ENCODE peak calls at places on chromosomes 16 and 17, in seven cellular contexts. H, M, P, F, I, D and Z are unnamed samples.

GRCh38 chr17:33234930-33235685 is 58.0 kb downstream of the ASIC2 start:
- DNase-seq in H (peak; percentile 79), M (no peak), P (peak; percentile 54), F (no peak), I (peak; percentile 79), D (peak; percentile 93), Z (peak; percentile 83)

GRCh38 chr16:88524274-88524972 is 45.8 kb upstream of the ZC3H18 start:
- DNase-seq in H (no peak), M (no peak), P (no peak), F (no peak), I (no peak), D (no peak), Z (no peak)

GRCh38 chr17:79835953-79836951 is 3.0 kb downstream of the CBX4 start:
- DNase-seq in H (no peak), M (peak; percentile 10), P (no peak), F (peak; percentile 93), I (no peak), D (peak; percentile 40), Z (no peak)

GRCh38 chr17:12256380-12256995 is 235.8 kb downstream of the MAP2K4 start:
- DNase-seq in H (peak; percentile 56), M (peak; percentile 5), P (no peak), F (no peak), I (peak; percentile 55), D (peak; percentile 29), Z (peak; percentile 66)

GRCh38 chr17:36675786-36676185 is 74.4 kb downstream of the MRM1 start:
- DNase-seq in H (no peak), M (no peak), P (no peak), F (no peak), I (no peak), D (no peak), Z (no peak)

GRCh38 chr16:88706965-88707871 is 915 bp downstream of the CTU2 start:
- DNase-seq in H (no peak), M (no peak), P (no peak), F (no peak), I (no peak), D (no peak), Z (peak; percentile 24)

GRCh38 chr17:5526821-5527598 is 40.6 kb downstream of the MIS12 start:
- DNase-seq in H (peak; percentile 91), M (peak; percentile 48), P (peak; percentile 67), F (peak; percentile 34), I (peak; percentile 90), D (peak; percentile 95), Z (peak; percentile 98)

GRCh38 chr17:57859601-57860413 is 10.0 kb upstream of the MRPS23 start:
- DNase-seq in H (no peak), M (no peak), P (no peak), F (no peak), I (no peak), D (no peak), Z (no peak)

GRCh38 chr17:31058958-31059357 is 35.8 kb upstream of the NF1 start:
- DNase-seq in H (no peak), M (no peak), P (no peak), F (no peak), I (no peak), D (no peak), Z (no peak)

GRCh38 chr16:59573528-59574271 is 839.6 kb upstream of the GOT2 start:
- DNase-seq in H (peak; percentile 64), M (no peak), P (no peak), F (no peak), I (peak; percentile 35), D (no peak), Z (peak; percentile 81)

GRCh38 chr17:29617125-29617480 is 5.6 kb downstream of the CORO6 start:
- DNase-seq in H (no peak), M (peak; percentile 80), P (peak; percentile 72), F (peak; percentile 88), I (peak; percentile 84), D (peak; percentile 74), Z (peak; percentile 52)

GRCh38 chr17:10742431-10742830 is 12.6 kb upstream of the TMEM220 start:
- DNase-seq in H (no peak), M (no peak), P (no peak), F (no peak), I (no peak), D (no peak), Z (no peak)

GRCh38 chr17:80826955-80827645 is 164.5 kb upstream of the CHMP6 start:
- DNase-seq in H (peak; percentile 93), M (no peak), P (no peak), F (no peak), I (peak; percentile 77), D (peak; percentile 96), Z (peak; percentile 98)

GRCh38 chr17:51676691-51677487 is 416.5 kb downstream of the UTP18 start:
- DNase-seq in H (no peak), M (no peak), P (no peak), F (no peak), I (no peak), D (no peak), Z (no peak)

GRCh38 chr17:17698371-17698770 is 17.1 kb downstream of the RAI1 start:
- DNase-seq in H (no peak), M (no peak), P (no peak), F (no peak), I (no peak), D (no peak), Z (no peak)

GRCh38 chr17:37134050-37134449 is 185.3 kb downstream of the AATF start:
- DNase-seq in H (no peak), M (no peak), P (no peak), F (no peak), I (no peak), D (no peak), Z (no peak)

DNA sequence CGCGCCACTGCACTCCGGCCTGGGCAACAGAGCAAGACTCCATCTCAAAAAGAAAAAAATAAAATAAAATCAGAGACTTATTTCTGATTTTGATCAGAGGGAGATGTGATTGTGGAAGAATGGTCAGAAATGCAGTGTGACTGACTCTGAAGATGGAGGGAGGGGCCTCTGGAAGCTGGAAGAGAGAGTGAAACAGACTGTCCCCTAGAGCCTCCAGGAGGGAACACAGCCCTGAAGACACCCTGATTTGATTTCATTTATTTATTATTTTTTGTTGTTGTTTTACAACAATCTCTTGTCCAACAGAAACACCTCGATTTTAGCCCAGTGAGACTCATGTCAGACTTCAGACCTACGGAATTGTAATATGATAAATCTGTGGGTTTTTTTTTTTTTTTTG is 26.1 kb downstream of the BCL7C start:
- DNase-seq in H (no peak), M (no peak), P (no peak), F (no peak), I (peak; percentile 43), D (no peak), Z (peak; percentile 19)
- TF ChIP-seq CTCF in H (peak; percentile 18), M (peak; percentile 41), P (no peak), F (no peak), I (no peak), D (no peak), Z (peak; percentile 31)

GRCh38 chr16:50747206-50747956 is 5.5 kb downstream of the CYLD start:
- DNase-seq in H (no peak), M (no peak), P (no peak), F (no peak), I (no peak), D (no peak), Z (no peak)
- TF ChIP-seq CTCF in H (peak; percentile 26), M (peak; percentile 59), P (peak; percentile 45), F (no peak), I (no peak), D (peak; percentile 18), Z (peak; percentile 61)

GRCh38 chr17:74918906-74919305 is 4.1 kb downstream of the USH1G start:
- DNase-seq in H (no peak), M (no peak), P (no peak), F (no peak), I (no peak), D (no peak), Z (no peak)

GRCh38 chr17:74921045-74921681 is 1.9 kb downstream of the USH1G start:
- DNase-seq in H (no peak), M (no peak), P (no peak), F (no peak), I (no peak), D (no peak), Z (no peak)

GRCh38 chr17:74920679-74921044 is 2.4 kb downstream of the USH1G start:
- DNase-seq in H (no peak), M (no peak), P (no peak), F (no peak), I (no peak), D (no peak), Z (no peak)

GRCh38 chr17:74920306-74920620 is 2.8 kb downstream of the USH1G start:
- DNase-seq in H (no peak), M (no peak), P (no peak), F (no peak), I (no peak), D (no peak), Z (no peak)

DNA sequence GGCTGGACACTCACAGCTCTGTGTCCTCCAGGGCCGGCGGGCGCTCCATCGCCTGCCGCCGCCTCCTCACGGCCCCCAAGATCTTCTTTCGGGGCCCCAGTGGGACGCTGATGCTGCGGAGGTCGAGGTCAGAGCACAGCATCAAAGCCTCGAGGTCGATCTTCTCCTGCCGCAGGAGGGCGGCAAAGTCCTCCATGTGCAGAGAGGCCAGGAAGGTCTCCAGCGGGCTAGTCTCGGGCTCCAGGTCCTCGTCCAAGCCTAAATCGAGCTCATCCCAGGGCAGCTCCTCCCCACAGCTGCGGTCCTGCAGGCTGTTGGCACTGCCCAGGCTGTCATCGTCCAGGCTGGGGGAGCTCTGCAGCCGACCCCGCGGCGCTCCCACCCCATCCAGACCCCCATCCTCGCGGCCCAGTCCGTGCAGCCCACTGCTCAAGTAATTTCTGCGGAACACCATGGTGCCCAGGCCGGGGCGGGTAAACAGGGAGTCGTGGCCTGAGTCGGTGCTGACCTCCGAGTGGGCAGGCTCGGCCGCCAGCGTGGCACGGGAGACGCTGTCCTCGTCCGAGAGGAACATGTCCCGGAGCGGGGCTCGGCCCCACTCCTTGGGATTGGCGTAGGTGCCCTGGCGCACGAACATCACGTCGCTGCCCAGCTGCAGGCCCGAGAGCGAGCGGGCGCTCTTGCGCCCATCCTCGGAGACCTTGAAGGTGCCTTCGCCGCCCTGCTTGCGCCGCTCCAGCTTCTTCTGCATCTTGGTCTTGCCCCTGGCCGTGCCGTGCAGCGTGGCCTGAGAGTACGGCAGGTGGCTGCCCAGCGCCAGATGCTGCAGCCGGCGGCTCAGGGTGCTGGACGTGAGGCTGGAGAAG is 3.4 kb downstream of the USH1G start:
- DNase-seq in H (no peak), M (no peak), P (no peak), F (peak; percentile 43), I (peak; percentile 94), D (no peak), Z (no peak)
- TF ChIP-seq CTCF in H (peak; percentile 41), M (peak; percentile 27), P (peak; percentile 46), F (no peak), I (peak; percentile 64), D (no peak), Z (no peak)

DNA sequence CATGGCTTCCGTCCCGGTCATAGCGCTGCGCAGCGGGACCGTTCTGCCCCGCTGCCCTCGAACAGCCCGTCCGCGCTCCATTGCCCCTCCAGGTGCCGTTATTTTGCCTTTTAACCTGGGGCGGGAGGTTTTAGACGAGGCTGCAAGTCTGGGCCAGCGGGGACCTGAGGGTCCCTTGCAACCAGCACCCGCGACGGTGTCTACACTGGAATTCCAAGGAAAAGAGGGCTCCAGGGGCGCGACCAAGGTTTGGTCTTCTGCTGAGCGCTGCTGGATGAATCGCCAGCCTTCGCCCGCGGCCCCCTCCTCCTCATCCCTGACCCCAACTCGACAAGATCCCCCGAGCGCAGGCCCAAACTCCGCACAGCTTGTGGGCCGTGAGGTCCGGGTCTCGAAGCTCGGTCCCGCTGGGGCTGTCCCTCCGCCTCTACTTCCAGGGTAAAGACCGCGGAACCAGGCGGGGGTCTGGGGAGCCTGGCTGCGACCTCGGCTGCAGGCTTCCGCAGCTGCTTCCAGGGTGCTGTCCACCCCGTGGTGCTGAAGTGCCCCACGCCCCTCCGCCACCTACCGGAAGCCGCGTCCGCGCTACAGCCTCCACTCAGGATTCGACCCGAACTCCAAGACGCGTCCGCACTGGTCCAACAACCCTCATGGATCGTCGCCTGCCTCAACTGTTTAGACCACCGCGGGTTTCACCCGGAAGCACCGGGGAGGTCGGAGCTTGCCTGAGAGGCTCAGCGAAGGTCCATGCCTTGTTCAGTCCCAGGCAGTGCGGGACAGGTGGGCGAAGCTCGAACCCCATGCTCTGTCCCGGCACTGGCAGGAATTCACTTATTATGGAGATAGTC is 10.1 kb upstream of the CA4 start:
- DNase-seq in H (peak; percentile 30), M (peak; percentile 76), P (peak; percentile 80), F (peak; percentile 85), I (peak; percentile 78), D (peak; percentile 74), Z (peak; percentile 32)
- TF ChIP-seq CTCF in H (peak; percentile 80), M (peak; percentile 71), P (peak; percentile 72), F (peak; percentile 59), I (peak; percentile 56), D (peak; percentile 57), Z (peak; percentile 58)